ENCODE peak calls at places on chromosomes 7 and 10, in six cellular contexts. J is A549; L is ELF-1; Y is stimulated activated CD4-positive, alpha-beta T cell treated with anti-CD3 and anti-CD28 coated beads, Interleukin-4, amount 100 ng/mL, for 24 hours; X is stomach; R is mesenchymal stem cell. S is an unnamed sample.

GRCh38 chr10:31419394-31420063 is 100.5 kb downstream of the ZEB1 start:
- DNase-seq in X (no peak), L (no peak), J (no peak), Y (no peak), R (peak), S (no peak)

GRCh38 chr7:409344-410281 is 110.0 kb downstream of the PDGFA start:
- DNase-seq in X (no peak), J (no peak), Y (no peak), L (no peak), R (no peak), S (no peak)

GRCh38 chr7:41916450-41916927 is 213.6 kb upstream of the INHBA start:
- DNase-seq in X (no peak), Y (no peak), J (peak), R (peak), L (peak), S (no peak)

GRCh38 chr10:93654201-93654600 is 41.9 kb downstream of the PDE6C start:
- DNase-seq in Y (no peak), R (no peak), X (no peak), L (no peak), J (no peak), S (no peak)

GRCh38 chr7:55233001-55233400 is 132.1 kb upstream of the LANCL2 start:
- DNase-seq in X (no peak), R (no peak), Y (no peak), L (no peak), J (no peak), S (no peak)

GRCh38 chr10:15387021-15387420 is 15.9 kb upstream of the FAM171A1 start:
- DNase-seq in L (no peak), X (no peak), R (no peak), J (no peak), Y (no peak), S (no peak)

GRCh38 chr7:37901890-37902524 is 14.6 kb downstream of the SFRP4 start:
- DNase-seq in J (peak), R (peak), X (no peak), L (no peak), Y (no peak), S (no peak)

GRCh38 chr7:11427686-11428273 is 404.2 kb downstream of the THSD7A start:
- DNase-seq in Y (no peak), R (peak), X (no peak), L (no peak), J (peak), S (no peak)

GRCh38 chr10:96686514-96686913 is 33.8 kb downstream of the PIK3AP1 start:
- DNase-seq in X (no peak), Y (no peak), R (no peak), L (no peak), J (no peak), S (no peak)

GRCh38 chr10:71064413-71065118 is 147.8 kb upstream of the UNC5B start:
- DNase-seq in L (no peak), Y (no peak), R (peak), X (no peak), J (peak), S (no peak)

GRCh38 chr7:96179341-96179740 is 142.6 kb downstream of the SLC25A13 start:
- DNase-seq in J (no peak), L (no peak), Y (no peak), R (no peak), X (no peak), S (no peak)

GRCh38 chr7:24241216-24241615 is 42.8 kb upstream of the NPY start:
- DNase-seq in R (no peak), X (no peak), L (no peak), Y (no peak), J (no peak), S (no peak)

GRCh38 chr7:126774077-126774476 is 478.7 kb downstream of the GRM8 start:
- DNase-seq in J (no peak), R (no peak), L (no peak), Y (no peak), X (no peak), S (no peak)

GRCh38 chr10:36739884-36740445 is 385.4 kb upstream of the ANKRD30A start:
- DNase-seq in L (no peak), J (no peak), R (no peak), Y (no peak), X (no peak), S (no peak)

GRCh38 chr10:31076589-31076988 is 44.9 kb upstream of the ZNF438 start:
- DNase-seq in Y (no peak), R (no peak), X (no peak), L (no peak), J (no peak), S (no peak)

GRCh38 chr7:39754326-39755120 is 131.2 kb downstream of the RALA start:
- DNase-seq in X (no peak), Y (no peak), L (peak), J (no peak), R (peak), S (no peak)

GRCh38 chr7:128215281-128215680 is 25.8 kb upstream of the LEP start:
- DNase-seq in X (no peak), J (no peak), L (no peak), R (peak), Y (no peak), S (no peak)

GRCh38 chr7:111089822-111090426 is 1.0 kb upstream of the LRRN3 start:
- DNase-seq in J (peak), Y (no peak), X (no peak), L (no peak), R (peak), S (no peak)

GRCh38 chr7:150716368-150716767 is at the start of gene GIMAP1:
- DNase-seq in L (no peak), R (no peak), X (no peak), Y (peak), J (no peak), S (peak)

GRCh38 chr7:125390866-125391265 is 461.2 kb upstream of the POT1 start:
- DNase-seq in R (peak), X (no peak), L (no peak), Y (no peak), J (no peak), S (no peak)

GRCh38 chr7:22672892-22673637 is 53.9 kb upstream of the IL6 start:
- DNase-seq in L (peak), Y (no peak), J (peak), R (no peak), X (no peak), S (no peak)

GRCh38 chr7:69182596-69183467 is 415.4 kb upstream of the AUTS2 start:
- DNase-seq in L (no peak), J (no peak), R (no peak), Y (no peak), X (no peak), S (no peak)

GRCh38 chr10:4073912-4074311 is 288.9 kb upstream of the KLF6 start:
- DNase-seq in L (no peak), J (no peak), X (no peak), R (peak), Y (no peak), S (no peak)

GRCh38 chr10:116555882-116556281 is 10.2 kb downstream of the PNLIP start:
- DNase-seq in X (no peak), J (no peak), Y (no peak), R (no peak), L (no peak), S (no peak)

GRCh38 chr7:89998554-89998953 is 155.7 kb upstream of the STEAP1 start:
- DNase-seq in L (no peak), Y (no peak), J (no peak), R (no peak), X (no peak), S (no peak)

GRCh38 chr10:49365675-49366415 is 30.0 kb downstream of the DRGX start:
- DNase-seq in L (no peak), Y (no peak), R (no peak), J (no peak), X (no peak), S (peak)

GRCh38 chr10:9615179-9615578 is 1402.5 kb upstream of the CELF2 start:
- DNase-seq in X (no peak), L (no peak), R (no peak), Y (no peak), J (no peak), S (no peak)

GRCh38 chr7:33893377-33893776 is 12.0 kb upstream of the BMPER start:
- DNase-seq in J (no peak), R (no peak), X (no peak), Y (no peak), L (no peak), S (no peak)

GRCh38 chr7:158759245-158759614 is 54.6 kb upstream of the NCAPG2 start:
- DNase-seq in X (no peak), Y (no peak), R (no peak), J (no peak), L (no peak), S (no peak)

GRCh38 chr7:25786958-25787730 is 364.9 kb upstream of the NFE2L3 start:
- DNase-seq in X (no peak), Y (no peak), L (no peak), R (peak), J (no peak), S (no peak)

GRCh38 chr10:114077815-114078219 is 34.2 kb downstream of the ADRB1 start:
- DNase-seq in Y (no peak), R (no peak), L (peak), J (peak), X (no peak), S (no peak)

GRCh38 chr10:50222199-50222598 is 29.1 kb downstream of the ASAH2 start:
- DNase-seq in R (no peak), Y (no peak), J (no peak), X (no peak), L (no peak), S (no peak)

S was measured in activated CD8-positive, alpha-beta memory T cell treated with anti-CD3 and anti-CD28 coated beads, Interleukin-2, amount 10 ng/mL, durations not matched to agents 7 days and 5 days.